ENCODE peak calls at places on chromosome 18, in six cellular contexts. W is esophagus squamous epithelium, I is AG08395, L is NAMALWA, K is uterus, F is NCI-H2171 treated with DMSO at 0.1 percent for 48 hours. O is an unnamed sample.

GRCh38 chr18:79933765-79934164 is 17.7 kb downstream of the SLC66A2 start:
- DNase-seq in K (peak; percentile 7), L (peak; percentile 39), I (peak; percentile 69), W (no peak), F (no peak), O (no peak)

GRCh38 chr18:62999392-62999791 is 284.1 kb downstream of the PHLPP1 start:
- DNase-seq in K (peak; percentile 87), F (no peak), L (no peak), W (no peak), I (peak; percentile 18), O (no peak)

GRCh38 chr18:61892683-61893303 is at the start of gene RNF152:
- DNase-seq in F (peak; percentile 21), I (peak; percentile 23), W (no peak), L (no peak), K (peak; percentile 49), O (peak; percentile 87)

GRCh38 chr18:45828917-45829811 is 3.7 kb downstream of the SIGLEC15 start:
- DNase-seq in F (no peak), I (no peak), W (no peak), K (no peak), L (no peak), O (no peak)

GRCh38 chr18:2612996-2613395 is 41.6 kb downstream of the NDC80 start:
- DNase-seq in L (no peak), F (no peak), K (no peak), W (no peak), I (no peak), O (no peak)

GRCh38 chr18:74806700-74807416 is 209.2 kb downstream of the ZNF407 start:
- DNase-seq in I (peak; percentile 74), K (no peak), W (no peak), L (peak; percentile 55), F (no peak), O (peak; percentile 79)

GRCh38 chr18:76756491-76757288 is 65.7 kb upstream of the ZNF236 start:
- DNase-seq in I (no peak), L (no peak), K (peak; percentile 65), W (no peak), F (no peak), O (peak; percentile 7)

GRCh38 chr18:79720359-79720733 is 40.7 kb downstream of the CTDP1 start:
- DNase-seq in I (no peak), L (peak; percentile 33), W (no peak), K (no peak), F (no peak), O (no peak)

GRCh38 chr18:66724664-66725356 is 120.9 kb upstream of the CDH19 start:
- DNase-seq in I (no peak), K (no peak), F (no peak), L (no peak), W (no peak), O (peak; percentile 19)

GRCh38 chr18:304887-305529 is 37.2 kb upstream of the THOC1 start:
- DNase-seq in K (no peak), I (peak; percentile 62), F (no peak), L (no peak), W (no peak), O (peak; percentile 17)

GRCh38 chr18:23900979-23901378 is 113.6 kb upstream of the TTC39C start:
- DNase-seq in L (no peak), W (no peak), I (no peak), F (no peak), K (no peak), O (no peak)

GRCh38 chr18:9058426-9058825 is 44.1 kb upstream of the NDUFV2 start:
- DNase-seq in K (no peak), I (peak; percentile 17), L (no peak), F (peak; percentile 8), W (no peak), O (peak; percentile 9)

GRCh38 chr18:3251963-3252277 is 4.3 kb downstream of the MYL12A start:
- DNase-seq in L (no peak), W (no peak), F (no peak), I (no peak), K (no peak), O (no peak)

GRCh38 chr18:36199691-36200295 is 12.5 kb downstream of the MOCOS start:
- DNase-seq in W (no peak), I (no peak), L (no peak), K (no peak), F (no peak), O (no peak)

GRCh38 chr18:57015036-57015805 is 131.7 kb upstream of the BOD1L2 start:
- DNase-seq in I (no peak), W (no peak), L (no peak), K (no peak), F (no peak), O (no peak)

GRCh38 chr18:9094307-9095226 is 7.9 kb upstream of the NDUFV2 start:
- DNase-seq in F (no peak), W (no peak), I (no peak), L (no peak), K (no peak), O (no peak)

GRCh38 chr18:7953085-7953958 is 386.2 kb downstream of the PTPRM start:
- DNase-seq in F (no peak), L (no peak), I (no peak), W (no peak), K (no peak), O (no peak)

GRCh38 chr18:36411745-36412168 is 114.2 kb downstream of the FHOD3 start:
- DNase-seq in F (peak; percentile 27), L (peak; percentile 54), K (no peak), W (no peak), I (peak; percentile 17), O (no peak)

GRCh38 chr18:49588971-49589370 is 27.1 kb downstream of the LIPG start:
- DNase-seq in F (peak; percentile 97), I (no peak), K (no peak), L (no peak), W (no peak), O (peak; percentile 29)

GRCh38 chr18:58682429-58683069 is 11.3 kb downstream of the MALT1 start:
- DNase-seq in K (peak; percentile 25), I (peak; percentile 69), L (no peak), W (no peak), F (peak; percentile 43), O (no peak)

GRCh38 chr18:52277785-52278184 is 62.2 kb upstream of the DCC start:
- DNase-seq in F (no peak), W (no peak), L (no peak), K (no peak), I (no peak), O (no peak)

GRCh38 chr18:3709166-3709565 is 259.2 kb downstream of the TGIF1 start:
- DNase-seq in I (no peak), W (no peak), K (no peak), L (no peak), F (no peak), O (no peak)

GRCh38 chr18:55280515-55280914 is 307.5 kb downstream of the TCF4 start:
- DNase-seq in K (no peak), I (no peak), W (no peak), F (peak; percentile 93), L (no peak), O (peak; percentile 87)

GRCh38 chr18:13318644-13319501 is 100.3 kb downstream of the LDLRAD4 start:
- DNase-seq in L (no peak), W (no peak), F (no peak), I (no peak), K (no peak), O (no peak)

GRCh38 chr18:77054288-77054605 is 78.3 kb downstream of the MBP start:
- DNase-seq in I (no peak), L (peak; percentile 48), F (peak; percentile 77), K (no peak), W (no peak), O (peak; percentile 31)

GRCh38 chr18:48663931-48664847 is 125.4 kb downstream of the CTIF start:
- DNase-seq in W (no peak), L (peak; percentile 73), K (peak; percentile 71), F (peak; percentile 16), I (peak; percentile 78), O (peak; percentile 51)

GRCh38 chr18:31679133-31679731 is 5.1 kb downstream of the B4GALT6 start:
- DNase-seq in K (no peak), F (no peak), I (peak; percentile 29), W (no peak), L (no peak), O (no peak)

GRCh38 chr18:35822431-35822830 is 150.0 kb upstream of the RMP24 start:
- DNase-seq in I (no peak), W (no peak), L (no peak), F (no peak), K (no peak), O (no peak)

GRCh38 chr18:42536442-42536841 is 579.0 kb downstream of the RIT2 start:
- DNase-seq in L (no peak), K (no peak), I (no peak), W (no peak), F (no peak), O (no peak)

GRCh38 chr18:51957001-51957400 is 383.0 kb upstream of the DCC start:
- DNase-seq in I (no peak), W (no peak), K (no peak), L (no peak), F (no peak), O (no peak)

GRCh38 chr18:12038661-12039417 is 54.8 kb upstream of the ANKRD62 start:
- DNase-seq in W (no peak), L (peak; percentile 73), K (peak; percentile 84), F (peak; percentile 59), I (peak; percentile 77), O (peak; percentile 81)

GRCh38 chr18:12315481-12315880 is 7.4 kb downstream of the TUBB6 start:
- DNase-seq in F (no peak), W (no peak), L (peak; percentile 87), K (no peak), I (no peak), O (no peak)

GRCh38 chr18:36534154-36534688 is 236.7 kb downstream of the FHOD3 start:
- DNase-seq in F (no peak), W (no peak), L (peak; percentile 22), I (no peak), K (no peak), O (no peak)

O was measured in NCI-H1417.